ENCODE peak calls at places on chromosomes 16 and 17, in five cellular contexts. One of them, this sample, is unnamed.

GRCh38 chr16:15618392-15618791 is 24.6 kb downstream of the MARF1 start:
- DNase-seq in CD8-positive, alpha-beta T cell: no peak
- DNase-seq in Peyer's patch: no peak
- DNase-seq in HEK293T: no peak
- DNase-seq in astrocyte of the spinal cord: peak; percentile 35
- DNase-seq in this sample: no peak

GRCh38 chr16:10646581-10647263 is 48.0 kb downstream of the TEKT5 start:
- DNase-seq in CD8-positive, alpha-beta T cell: no peak
- DNase-seq in Peyer's patch: no peak
- DNase-seq in HEK293T: no peak
- DNase-seq in astrocyte of the spinal cord: no peak
- DNase-seq in this sample: peak; percentile 65

GRCh38 chr17:10033982-10034381 is 128.9 kb upstream of the RCVRN start:
- DNase-seq in CD8-positive, alpha-beta T cell: no peak
- DNase-seq in Peyer's patch: no peak
- DNase-seq in HEK293T: no peak
- DNase-seq in astrocyte of the spinal cord: no peak
- DNase-seq in this sample: no peak

GRCh38 chr17:34740516-34740915 is 161.1 kb downstream of the TMEM132E start:
- DNase-seq in CD8-positive, alpha-beta T cell: no peak
- DNase-seq in Peyer's patch: no peak
- DNase-seq in HEK293T: no peak
- DNase-seq in astrocyte of the spinal cord: no peak
- DNase-seq in this sample: no peak

GRCh38 chr17:6677158-6677831 is 25.7 kb downstream of the C17orf100 start:
- DNase-seq in CD8-positive, alpha-beta T cell: no peak
- DNase-seq in Peyer's patch: no peak
- DNase-seq in HEK293T: peak; percentile 70
- DNase-seq in astrocyte of the spinal cord: peak; percentile 52
- DNase-seq in this sample: no peak

GRCh38 chr17:2138768-2139167 is 83.9 kb downstream of the HIC1 start:
- DNase-seq in CD8-positive, alpha-beta T cell: no peak
- DNase-seq in Peyer's patch: no peak
- DNase-seq in HEK293T: peak; percentile 44
- DNase-seq in astrocyte of the spinal cord: no peak
- DNase-seq in this sample: no peak

GRCh38 chr16:84478172-84478948 is 26.1 kb downstream of the MEAK7 start:
- DNase-seq in CD8-positive, alpha-beta T cell: no peak
- DNase-seq in Peyer's patch: no peak
- DNase-seq in HEK293T: no peak
- DNase-seq in astrocyte of the spinal cord: peak; percentile 80
- DNase-seq in this sample: peak; percentile 8

GRCh38 chr17:66915792-66916191 is 48.7 kb upstream of the CACNG4 start:
- DNase-seq in CD8-positive, alpha-beta T cell: no peak
- DNase-seq in Peyer's patch: no peak
- DNase-seq in HEK293T: no peak
- DNase-seq in astrocyte of the spinal cord: no peak
- DNase-seq in this sample: no peak

GRCh38 chr17:71649986-71650385 is 470.8 kb upstream of the SOX9 start:
- DNase-seq in CD8-positive, alpha-beta T cell: no peak
- DNase-seq in Peyer's patch: no peak
- DNase-seq in HEK293T: no peak
- DNase-seq in astrocyte of the spinal cord: peak; percentile 60
- DNase-seq in this sample: no peak

GRCh38 chr16:56670640-56670934 is 973 bp downstream of the MT1H start:
- DNase-seq in CD8-positive, alpha-beta T cell: no peak
- DNase-seq in Peyer's patch: no peak
- DNase-seq in HEK293T: no peak
- DNase-seq in astrocyte of the spinal cord: no peak
- DNase-seq in this sample: no peak

GRCh38 chr17:888998-889401 is 90.6 kb downstream of the NXN start:
- DNase-seq in CD8-positive, alpha-beta T cell: no peak
- DNase-seq in Peyer's patch: no peak
- DNase-seq in HEK293T: no peak
- DNase-seq in astrocyte of the spinal cord: no peak
- DNase-seq in this sample: no peak

GRCh38 chr16:57372372-57373116 is at the start of gene CX3CL1:
- DNase-seq in CD8-positive, alpha-beta T cell: no peak
- DNase-seq in Peyer's patch: no peak
- DNase-seq in HEK293T: no peak
- DNase-seq in astrocyte of the spinal cord: peak; percentile 53
- DNase-seq in this sample: peak; percentile 97

GRCh38 chr17:56948491-56948890 is 12.4 kb downstream of the COIL start:
- DNase-seq in CD8-positive, alpha-beta T cell: no peak
- DNase-seq in Peyer's patch: no peak
- DNase-seq in HEK293T: no peak
- DNase-seq in astrocyte of the spinal cord: no peak
- DNase-seq in this sample: no peak

GRCh38 chr16:71564377-71564967 is 12.4 kb downstream of the TAT start:
- DNase-seq in CD8-positive, alpha-beta T cell: no peak
- DNase-seq in Peyer's patch: peak; percentile 98
- DNase-seq in HEK293T: no peak
- DNase-seq in astrocyte of the spinal cord: no peak
- DNase-seq in this sample: no peak

GRCh38 chr16:3595110-3595486 is 16.3 kb downstream of the SLX4 start:
- DNase-seq in CD8-positive, alpha-beta T cell: no peak
- DNase-seq in Peyer's patch: no peak
- DNase-seq in HEK293T: no peak
- DNase-seq in astrocyte of the spinal cord: no peak
- DNase-seq in this sample: no peak

GRCh38 chr17:76586741-76587487 is 1.3 kb upstream of the ST6GALNAC2 start:
- DNase-seq in CD8-positive, alpha-beta T cell: no peak
- DNase-seq in Peyer's patch: no peak
- DNase-seq in HEK293T: no peak
- DNase-seq in astrocyte of the spinal cord: no peak
- DNase-seq in this sample: no peak

GRCh38 chr16:46789499-46790414 is 41.2 kb downstream of the C16orf87 start:
- DNase-seq in CD8-positive, alpha-beta T cell: peak; percentile 66
- DNase-seq in Peyer's patch: peak; percentile 83
- DNase-seq in HEK293T: peak; percentile 83
- DNase-seq in astrocyte of the spinal cord: peak; percentile 67
- DNase-seq in this sample: peak; percentile 84

GRCh38 chr16:30982548-30983288 is 2.3 kb upstream of the HSD3B7 start:
- DNase-seq in CD8-positive, alpha-beta T cell: no peak
- DNase-seq in Peyer's patch: no peak
- DNase-seq in HEK293T: no peak
- DNase-seq in astrocyte of the spinal cord: no peak
- DNase-seq in this sample: no peak